ENCODE peak calls at places on chromosomes 11 and 22, in nine cellular contexts. One of them, this sample, is unnamed.

GRCh38 chr11:11445441-11446185 is 92.6 kb upstream of the CSNK2A3 start:
- DNase-seq in lower leg skin: no peak
- DNase-seq in mucosa of descending colon: no peak
- DNase-seq in IMR-90: no peak
- DNase-seq in AG10803: no peak
- DNase-seq in NB4: no peak
- DNase-seq in testis: peak
- DNase-seq in fibroblast of lung: no peak
- DNase-seq in upper lobe of right lung: no peak
- DNase-seq in this sample: no peak

GRCh38 chr11:296976-297665 is 2.2 kb downstream of the IFITM5 start:
- DNase-seq in lower leg skin: no peak
- DNase-seq in mucosa of descending colon: no peak
- DNase-seq in IMR-90: no peak
- DNase-seq in AG10803: peak
- DNase-seq in NB4: no peak
- DNase-seq in testis: no peak
- DNase-seq in fibroblast of lung: no peak
- DNase-seq in upper lobe of right lung: peak
- DNase-seq in this sample: no peak

GRCh38 chr11:116928102-116928777 is 90.8 kb upstream of the APOA1 start:
- DNase-seq in lower leg skin: no peak
- DNase-seq in mucosa of descending colon: no peak
- DNase-seq in IMR-90: no peak
- DNase-seq in AG10803: no peak
- DNase-seq in NB4: peak
- DNase-seq in testis: no peak
- DNase-seq in fibroblast of lung: no peak
- DNase-seq in upper lobe of right lung: no peak
- DNase-seq in this sample: no peak

GRCh38 chr11:1089738-1090599 is 15.3 kb downstream of the MUC2 start:
- DNase-seq in lower leg skin: no peak
- DNase-seq in mucosa of descending colon: no peak
- DNase-seq in IMR-90: no peak
- DNase-seq in AG10803: no peak
- DNase-seq in NB4: no peak
- DNase-seq in testis: no peak
- DNase-seq in fibroblast of lung: no peak
- DNase-seq in upper lobe of right lung: peak
- DNase-seq in this sample: no peak

GRCh38 chr22:45263790-45264269 is 20.9 kb upstream of the UPK3A start:
- DNase-seq in lower leg skin: peak
- DNase-seq in mucosa of descending colon: peak
- DNase-seq in IMR-90: peak
- DNase-seq in AG10803: peak
- DNase-seq in NB4: peak
- DNase-seq in testis: peak
- DNase-seq in fibroblast of lung: peak
- DNase-seq in upper lobe of right lung: peak
- DNase-seq in this sample: peak

GRCh38 chr11:8217926-8218325 is 45.8 kb downstream of the LMO1 start:
- DNase-seq in lower leg skin: no peak
- DNase-seq in mucosa of descending colon: no peak
- DNase-seq in IMR-90: no peak
- DNase-seq in AG10803: no peak
- DNase-seq in NB4: no peak
- DNase-seq in testis: no peak
- DNase-seq in fibroblast of lung: no peak
- DNase-seq in upper lobe of right lung: no peak
- DNase-seq in this sample: no peak

GRCh38 chr11:66880484-66881211 is 23.8 kb downstream of the LRFN4 start:
- DNase-seq in lower leg skin: no peak
- DNase-seq in mucosa of descending colon: no peak
- DNase-seq in IMR-90: peak
- DNase-seq in AG10803: no peak
- DNase-seq in NB4: no peak
- DNase-seq in testis: no peak
- DNase-seq in fibroblast of lung: no peak
- DNase-seq in upper lobe of right lung: no peak
- DNase-seq in this sample: no peak

GRCh38 chr11:60899021-60899936 is 7.1 kb downstream of the PRPF19 start:
- DNase-seq in lower leg skin: no peak
- DNase-seq in mucosa of descending colon: peak
- DNase-seq in IMR-90: peak
- DNase-seq in AG10803: peak
- DNase-seq in NB4: peak
- DNase-seq in testis: peak
- DNase-seq in fibroblast of lung: peak
- DNase-seq in upper lobe of right lung: no peak
- DNase-seq in this sample: peak

GRCh38 chr22:27576815-27577564 is 224.6 kb downstream of the MN1 start:
- DNase-seq in lower leg skin: no peak
- DNase-seq in mucosa of descending colon: no peak
- DNase-seq in IMR-90: peak
- DNase-seq in AG10803: peak
- DNase-seq in NB4: no peak
- DNase-seq in testis: no peak
- DNase-seq in fibroblast of lung: peak
- DNase-seq in upper lobe of right lung: no peak
- DNase-seq in this sample: no peak

GRCh38 chr11:75262436-75262835 is 21.9 kb downstream of the TPBGL start:
- DNase-seq in lower leg skin: no peak
- DNase-seq in mucosa of descending colon: no peak
- DNase-seq in IMR-90: no peak
- DNase-seq in AG10803: no peak
- DNase-seq in NB4: no peak
- DNase-seq in testis: no peak
- DNase-seq in fibroblast of lung: no peak
- DNase-seq in upper lobe of right lung: peak
- DNase-seq in this sample: no peak

DNA sequence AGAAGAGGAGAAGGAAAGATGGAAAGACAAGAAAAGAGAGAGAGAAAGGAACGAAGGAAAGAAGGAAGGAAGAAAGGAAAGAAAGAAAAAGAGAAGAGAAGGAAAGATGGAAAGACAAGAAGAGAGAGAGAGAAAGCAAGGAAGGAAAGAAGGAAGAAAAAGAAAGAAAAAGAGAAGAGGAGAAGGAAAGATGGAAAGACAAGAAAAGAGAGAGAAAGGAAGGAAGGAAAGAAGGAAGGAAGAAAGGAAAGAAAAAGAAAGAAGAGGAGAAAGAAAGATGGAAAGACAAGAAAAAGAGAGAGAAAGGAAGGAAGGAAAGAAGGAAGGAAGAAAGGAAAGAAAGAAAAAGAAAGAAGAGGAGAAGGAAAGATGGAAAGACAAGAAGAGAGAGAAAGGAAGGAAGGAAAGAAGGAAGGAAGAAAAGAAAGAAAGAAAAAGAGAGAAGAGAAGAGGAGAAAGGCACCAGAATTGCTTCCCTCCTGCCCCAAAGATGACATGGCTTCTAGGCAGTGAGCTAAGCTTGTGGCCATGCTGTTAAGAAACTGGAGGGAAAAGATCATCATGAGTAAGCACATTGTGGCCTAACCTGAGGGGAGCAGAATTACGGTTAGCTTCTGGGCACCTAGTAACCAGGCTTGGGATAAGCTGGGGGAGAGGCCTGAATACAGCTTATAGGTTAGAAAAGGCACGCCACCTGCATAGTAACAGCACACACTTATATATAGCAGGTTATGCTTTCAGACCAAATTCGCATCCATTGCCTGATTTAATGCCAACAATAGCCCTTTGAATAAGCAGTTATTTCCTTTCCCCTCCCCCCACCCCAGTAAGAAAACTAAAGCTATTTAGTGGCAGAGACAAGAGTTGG is 2.3 kb upstream of the ST3GAL4 start:
- DNase-seq in lower leg skin: no peak
- DNase-seq in mucosa of descending colon: no peak
- DNase-seq in IMR-90: peak
- DNase-seq in AG10803: peak
- DNase-seq in NB4: peak
- DNase-seq in testis: no peak
- DNase-seq in fibroblast of lung: peak
- DNase-seq in upper lobe of right lung: no peak
- DNase-seq in this sample: peak
- H3K4me3 ChIP-seq in lower leg skin: no peak
- H3K4me3 ChIP-seq in mucosa of descending colon: no peak
- H3K4me3 ChIP-seq in IMR-90: no peak
- H3K4me3 ChIP-seq in AG10803: peak
- H3K4me3 ChIP-seq in NB4: peak
- H3K4me3 ChIP-seq in testis: no peak
- H3K4me3 ChIP-seq in fibroblast of lung: no peak
- H3K4me3 ChIP-seq in upper lobe of right lung: no peak
- H3K4me3 ChIP-seq in this sample: peak

DNA sequence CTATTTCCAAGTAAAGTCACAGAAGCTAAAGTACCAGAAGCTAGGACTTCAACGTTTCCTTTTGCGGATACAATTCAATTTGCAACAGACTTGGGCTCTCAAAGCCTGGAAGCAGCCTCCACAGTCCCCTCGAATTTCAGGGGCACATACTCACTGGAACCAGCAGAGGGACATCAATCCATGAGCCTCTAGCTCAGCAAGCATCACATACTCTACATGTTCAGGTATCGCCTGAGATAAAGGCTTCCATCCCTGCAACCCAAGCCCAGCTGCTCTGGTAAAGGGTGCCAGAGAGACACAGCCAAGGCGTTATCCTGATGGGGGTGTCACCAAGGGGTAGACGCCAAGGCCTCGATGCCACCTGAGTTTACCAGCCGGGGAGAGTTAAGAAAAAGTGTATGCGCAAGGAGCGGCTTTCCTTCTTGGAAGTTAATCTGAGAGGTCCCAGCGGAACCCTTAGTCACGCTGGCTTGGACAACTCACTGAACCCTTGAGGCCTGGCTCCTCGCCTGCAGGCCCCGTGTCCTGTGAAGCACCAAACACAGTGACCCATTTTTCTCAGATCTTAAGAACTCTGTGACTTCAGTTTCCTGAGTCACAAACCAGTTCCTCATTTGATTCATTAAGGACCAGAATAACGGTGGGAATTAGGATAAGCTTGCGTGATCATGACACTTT is 13.0 kb downstream of the LTO1 start:
- DNase-seq in lower leg skin: no peak
- DNase-seq in mucosa of descending colon: no peak
- DNase-seq in IMR-90: no peak
- DNase-seq in AG10803: no peak
- DNase-seq in NB4: no peak
- DNase-seq in testis: no peak
- DNase-seq in fibroblast of lung: no peak
- DNase-seq in upper lobe of right lung: peak
- DNase-seq in this sample: no peak
- TF ChIP-seq CTCF in lower leg skin: no peak
- TF ChIP-seq CTCF in mucosa of descending colon: no peak
- TF ChIP-seq CTCF in IMR-90: no peak
- TF ChIP-seq CTCF in AG10803: peak
- TF ChIP-seq CTCF in NB4: peak
- TF ChIP-seq CTCF in testis: no peak
- TF ChIP-seq CTCF in fibroblast of lung: no peak
- TF ChIP-seq CTCF in upper lobe of right lung: no peak
- TF ChIP-seq CTCF in this sample: peak

DNA sequence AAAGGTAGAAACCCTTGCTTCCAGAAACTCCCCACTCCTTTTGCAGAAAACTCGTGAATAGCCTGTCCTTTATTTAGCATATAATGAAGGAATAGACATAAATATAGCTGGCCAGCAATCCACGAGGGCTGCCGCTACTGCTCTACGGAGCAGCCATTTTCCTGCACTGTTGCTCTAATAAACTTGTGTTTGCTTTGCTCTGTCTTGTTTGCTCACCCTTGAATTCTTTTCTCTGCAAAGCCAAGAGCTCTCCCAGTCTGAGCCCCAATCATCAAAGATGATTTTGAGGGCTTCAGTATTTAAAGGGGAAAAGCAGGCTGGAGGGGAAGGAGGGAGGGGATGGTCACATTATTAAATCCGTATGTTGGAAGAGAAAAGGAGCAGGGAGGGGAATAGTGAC is 16.6 kb upstream of the CHKA start:
- DNase-seq in lower leg skin: no peak
- DNase-seq in mucosa of descending colon: peak
- DNase-seq in IMR-90: no peak
- DNase-seq in AG10803: no peak
- DNase-seq in NB4: no peak
- DNase-seq in testis: no peak
- DNase-seq in fibroblast of lung: no peak
- DNase-seq in upper lobe of right lung: no peak
- DNase-seq in this sample: peak
- H3K4me3 ChIP-seq in lower leg skin: no peak
- H3K4me3 ChIP-seq in mucosa of descending colon: no peak
- H3K4me3 ChIP-seq in IMR-90: no peak
- H3K4me3 ChIP-seq in AG10803: peak
- H3K4me3 ChIP-seq in NB4: no peak
- H3K4me3 ChIP-seq in testis: no peak
- H3K4me3 ChIP-seq in fibroblast of lung: no peak
- H3K4me3 ChIP-seq in upper lobe of right lung: no peak
- H3K4me3 ChIP-seq in this sample: no peak

GRCh38 chr11:14418801-14419417 is 59.9 kb upstream of the RRAS2 start:
- DNase-seq in lower leg skin: no peak
- DNase-seq in mucosa of descending colon: peak
- DNase-seq in IMR-90: peak
- DNase-seq in AG10803: no peak
- DNase-seq in NB4: no peak
- DNase-seq in testis: no peak
- DNase-seq in fibroblast of lung: no peak
- DNase-seq in upper lobe of right lung: no peak
- DNase-seq in this sample: peak
- TF ChIP-seq CTCF in lower leg skin: no peak
- TF ChIP-seq CTCF in mucosa of descending colon: peak
- TF ChIP-seq CTCF in IMR-90: peak
- TF ChIP-seq CTCF in AG10803: peak
- TF ChIP-seq CTCF in NB4: peak
- TF ChIP-seq CTCF in testis: no peak
- TF ChIP-seq CTCF in fibroblast of lung: no peak
- TF ChIP-seq CTCF in upper lobe of right lung: peak
- TF ChIP-seq CTCF in this sample: peak

DNA sequence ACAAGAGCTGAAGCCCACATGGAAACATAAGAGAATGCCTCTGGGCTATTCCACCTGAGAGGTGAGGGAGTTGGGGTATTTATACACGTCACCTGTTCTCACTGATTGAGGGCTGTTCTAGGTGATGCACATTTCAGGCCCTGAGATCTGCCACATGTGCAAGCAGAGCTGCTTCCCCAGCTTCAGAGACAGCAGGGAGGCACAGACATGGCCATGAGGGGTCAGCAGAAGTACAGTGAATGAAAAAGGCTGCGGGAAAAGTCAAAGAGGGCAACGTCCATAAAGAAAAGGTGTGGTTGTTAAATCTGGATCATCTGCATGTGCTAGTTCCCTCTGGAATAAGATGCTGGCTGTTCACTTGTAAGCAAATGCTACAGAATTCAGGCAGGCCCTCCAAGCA is 75.4 kb downstream of the GAB4 start:
- DNase-seq in lower leg skin: no peak
- DNase-seq in mucosa of descending colon: no peak
- DNase-seq in IMR-90: no peak
- DNase-seq in AG10803: no peak
- DNase-seq in NB4: peak
- DNase-seq in testis: no peak
- DNase-seq in fibroblast of lung: no peak
- DNase-seq in upper lobe of right lung: no peak
- DNase-seq in this sample: no peak
- H3K4me3 ChIP-seq in lower leg skin: no peak
- H3K4me3 ChIP-seq in mucosa of descending colon: no peak
- H3K4me3 ChIP-seq in IMR-90: no peak
- H3K4me3 ChIP-seq in AG10803: no peak
- H3K4me3 ChIP-seq in NB4: no peak
- H3K4me3 ChIP-seq in testis: no peak
- H3K4me3 ChIP-seq in fibroblast of lung: no peak
- H3K4me3 ChIP-seq in upper lobe of right lung: no peak
- H3K4me3 ChIP-seq in this sample: no peak

This sample was measured in foreskin fibroblast.